ENCODE peak calls at places on chromosomes 1 and 21, in ten cellular contexts. E is HFF-Myc, G is fibroblast of lung, Y is spleen, T is HCT116, C is body of pancreas, Q is transverse colon, M is lower lobe of right lung, V is brain microvascular endothelial cell, W is fibroblast of pulmonary artery. X is an unnamed sample.

GRCh38 chr21:36156815-36157670 is at the start of gene DOP1B:
- DNase-seq in E (no peak), G (no peak), Y (no peak), T (no peak), C (no peak), Q (peak; percentile 67), M (no peak), V (no peak), W (no peak), X (no peak)

GRCh38 chr1:196466656-196467055 is 141.6 kb downstream of the KCNT2 start:
- DNase-seq in E (peak; percentile 6), G (peak; percentile 94), Y (no peak), T (peak; percentile 4), C (no peak), Q (no peak), M (no peak), V (peak; percentile 43), W (peak; percentile 36), X (peak; percentile 52)

GRCh38 chr1:158972841-158973240 is 36.9 kb upstream of the IFI16 start:
- DNase-seq in E (no peak), G (no peak), Y (no peak), T (no peak), C (no peak), Q (no peak), M (no peak), V (no peak), W (peak; percentile 14), X (peak; percentile 2)

GRCh38 chr21:27104749-27105439 is 138.0 kb upstream of the ADAMTS5 start:
- DNase-seq in E (no peak), G (no peak), Y (no peak), T (no peak), C (no peak), Q (no peak), M (no peak), V (peak; percentile 8), W (peak; percentile 18), X (peak; percentile 32)

GRCh38 chr1:35855016-35855700 is 27.9 kb upstream of the AGO1 start:
- DNase-seq in E (peak; percentile 16), G (no peak), Y (no peak), T (no peak), C (no peak), Q (no peak), M (no peak), V (no peak), W (no peak), X (no peak)

GRCh38 chr1:85358702-85359438 is 82.4 kb upstream of the BCL10 start:
- DNase-seq in E (no peak), G (no peak), Y (no peak), T (no peak), C (no peak), Q (no peak), M (no peak), V (no peak), W (no peak), X (no peak)

GRCh38 chr1:198467907-198468306 is 72.6 kb downstream of the ATP6V1G3 start:
- DNase-seq in E (no peak), G (peak; percentile 70), Y (no peak), T (no peak), C (no peak), Q (no peak), M (no peak), V (no peak), W (no peak), X (no peak)

GRCh38 chr1:92240034-92240433 is 22.3 kb downstream of the C1orf146 start:
- DNase-seq in E (no peak), G (no peak), Y (no peak), T (no peak), C (no peak), Q (no peak), M (no peak), V (no peak), W (no peak), X (no peak)

DNA sequence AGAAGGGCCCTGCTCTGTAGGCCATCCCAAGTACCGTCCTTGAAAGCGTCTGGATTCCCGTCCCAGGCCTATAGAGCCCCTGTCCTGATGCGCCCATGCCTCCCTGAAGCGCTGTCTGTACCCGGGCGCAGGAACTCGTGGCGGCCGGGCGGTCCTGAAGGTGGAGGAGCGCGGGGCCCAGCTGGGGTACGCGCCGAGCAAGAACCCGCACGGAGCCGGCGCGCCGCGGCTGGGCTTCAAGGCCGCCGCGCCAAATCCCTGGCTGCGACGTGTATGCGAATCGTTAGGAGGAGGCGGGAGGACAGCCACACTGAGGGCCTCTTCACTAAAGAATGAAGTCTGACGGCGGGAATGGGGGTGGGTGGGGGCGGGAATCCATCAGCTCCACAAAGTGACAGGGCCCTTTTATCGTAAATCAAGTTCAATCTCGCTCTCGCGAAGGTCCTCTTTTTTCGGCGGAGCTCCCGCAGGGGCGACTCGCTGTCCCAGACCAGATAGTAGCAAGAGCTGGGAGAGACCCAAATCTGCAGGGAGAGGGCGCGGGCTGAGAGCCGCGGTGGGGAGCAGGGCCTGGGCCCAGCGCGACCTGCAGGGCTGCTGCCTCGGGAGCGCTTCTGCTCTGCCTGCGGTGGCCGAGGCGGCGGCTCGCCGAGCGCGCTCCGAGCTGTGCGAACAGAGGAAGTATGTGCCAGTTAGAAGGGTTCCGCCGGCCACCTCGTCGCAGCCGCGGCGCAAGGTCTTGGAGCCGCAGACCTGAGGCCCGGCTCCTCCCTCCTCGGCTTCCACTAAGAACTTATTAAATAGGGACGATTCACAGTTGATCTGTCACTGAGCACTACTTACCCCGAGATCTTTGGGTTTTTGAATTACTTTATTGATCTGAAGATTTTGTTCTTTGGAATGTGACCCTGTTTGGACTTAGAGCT is 10.4 kb downstream of the BARHL2 start:
- DNase-seq in E (no peak), G (no peak), Y (peak; percentile 78), T (no peak), C (peak; percentile 41), Q (no peak), M (no peak), V (no peak), W (no peak), X (no peak)
- H3K4me3 ChIP-seq in E (no peak overlapping the region), G (no peak overlapping the region), Y (peak overlapping the region; percentile 37), T (no peak overlapping the region), C (peak overlapping the region; percentile 26), Q (peak overlapping the region; percentile 22), M (peak overlapping the region; percentile 41), V (no peak overlapping the region), W (no peak overlapping the region), X (no peak overlapping the region)

DNA sequence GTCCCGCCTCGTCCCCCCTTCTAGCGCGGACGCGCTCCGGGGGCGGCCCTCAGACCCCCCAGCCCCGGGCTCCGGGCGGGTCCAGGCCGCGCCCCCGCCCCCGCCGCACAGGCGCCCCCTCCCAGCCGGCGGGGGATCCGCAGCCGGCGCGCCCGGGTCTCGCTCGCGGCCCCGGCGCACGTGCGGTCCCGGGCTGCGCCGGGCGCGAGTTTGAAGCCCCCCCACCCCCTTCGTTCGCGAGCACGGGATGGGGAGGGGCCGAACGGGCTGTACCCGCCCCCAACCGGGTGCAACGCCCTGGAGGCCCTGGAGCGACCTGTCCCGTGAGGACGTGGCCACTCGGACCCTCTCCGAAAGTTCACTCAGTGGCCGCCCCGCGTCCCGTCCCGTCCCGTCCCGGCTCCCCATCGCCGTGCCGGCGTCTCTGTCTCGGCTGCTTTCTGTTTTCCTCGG is 796 bp downstream of the PTPRF start:
- DNase-seq in E (no peak), G (no peak), Y (no peak), T (no peak), C (peak; percentile 59), Q (peak; percentile 63), M (peak; percentile 69), V (no peak), W (no peak), X (no peak)
- TF ChIP-seq CTCF in E (no peak), G (no peak), Y (no peak), T (no peak), C (no peak), Q (no peak), M (no peak), V (no peak), W (no peak), X (no peak)

GRCh38 chr1:226653311-226653921 is 85.7 kb downstream of the ITPKB start:
- DNase-seq in E (no peak), G (no peak), Y (peak; percentile 89), T (no peak), C (no peak), Q (peak; percentile 60), M (peak; percentile 29), V (no peak), W (no peak), X (no peak)

GRCh38 chr1:226654046-226654445 is 85.0 kb downstream of the ITPKB start:
- DNase-seq in E (no peak), G (peak; percentile 89), Y (peak; percentile 74), T (no peak), C (no peak), Q (no peak), M (peak; percentile 35), V (peak; percentile 34), W (peak; percentile 62), X (peak; percentile 60)

GRCh38 chr1:226656201-226656600 is 82.9 kb downstream of the ITPKB start:
- DNase-seq in E (no peak), G (no peak), Y (peak; percentile 72), T (no peak), C (peak; percentile 73), Q (no peak), M (no peak), V (no peak), W (no peak), X (no peak)

GRCh38 chr1:226655251-226656163 is 83.6 kb downstream of the ITPKB start:
- DNase-seq in E (no peak), G (no peak), Y (peak; percentile 86), T (no peak), C (no peak), Q (no peak), M (no peak), V (no peak), W (no peak), X (no peak)

DNA sequence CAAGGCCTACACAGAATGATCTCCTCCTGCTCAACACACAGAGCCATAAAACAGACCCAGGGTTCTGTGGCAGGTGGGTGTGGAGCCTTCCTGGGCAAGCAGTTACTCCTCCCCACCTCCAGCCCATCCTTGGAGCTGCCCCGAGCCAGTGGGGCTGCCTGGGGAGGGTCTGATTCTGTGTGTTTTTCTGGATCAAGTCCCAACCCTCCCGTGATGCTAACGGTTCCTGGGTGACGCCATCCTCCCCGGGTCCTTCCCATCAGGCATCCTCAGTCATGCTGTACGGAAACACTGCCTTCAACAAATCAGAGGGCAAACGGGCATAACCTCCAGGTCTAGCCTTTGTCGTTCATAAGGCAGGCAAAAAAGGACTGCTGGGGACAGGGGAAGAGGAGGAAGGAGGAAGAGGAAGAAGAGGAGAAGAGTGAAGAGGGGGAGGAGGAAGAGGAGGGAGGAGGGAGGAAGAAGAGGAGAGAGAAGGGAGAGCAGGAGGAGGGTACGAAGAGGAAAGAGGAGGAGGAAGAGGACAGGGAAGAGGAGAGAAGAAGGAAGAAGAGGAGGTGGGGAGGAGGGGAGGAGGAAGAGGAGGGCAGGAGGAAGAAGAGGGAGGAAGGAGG is 84.5 kb downstream of the ITPKB start:
- DNase-seq in E (no peak), G (no peak), Y (peak; percentile 75), T (no peak), C (no peak), Q (no peak), M (peak; percentile 40), V (no peak), W (no peak), X (no peak)
- H3K4me3 ChIP-seq in E (no peak overlapping the region), G (no peak overlapping the region), Y (no peak overlapping the region), T (no peak overlapping the region), C (no peak overlapping the region), Q (no peak overlapping the region), M (no peak overlapping the region), V (no peak overlapping the region), W (no peak overlapping the region), X (no peak overlapping the region)

DNA sequence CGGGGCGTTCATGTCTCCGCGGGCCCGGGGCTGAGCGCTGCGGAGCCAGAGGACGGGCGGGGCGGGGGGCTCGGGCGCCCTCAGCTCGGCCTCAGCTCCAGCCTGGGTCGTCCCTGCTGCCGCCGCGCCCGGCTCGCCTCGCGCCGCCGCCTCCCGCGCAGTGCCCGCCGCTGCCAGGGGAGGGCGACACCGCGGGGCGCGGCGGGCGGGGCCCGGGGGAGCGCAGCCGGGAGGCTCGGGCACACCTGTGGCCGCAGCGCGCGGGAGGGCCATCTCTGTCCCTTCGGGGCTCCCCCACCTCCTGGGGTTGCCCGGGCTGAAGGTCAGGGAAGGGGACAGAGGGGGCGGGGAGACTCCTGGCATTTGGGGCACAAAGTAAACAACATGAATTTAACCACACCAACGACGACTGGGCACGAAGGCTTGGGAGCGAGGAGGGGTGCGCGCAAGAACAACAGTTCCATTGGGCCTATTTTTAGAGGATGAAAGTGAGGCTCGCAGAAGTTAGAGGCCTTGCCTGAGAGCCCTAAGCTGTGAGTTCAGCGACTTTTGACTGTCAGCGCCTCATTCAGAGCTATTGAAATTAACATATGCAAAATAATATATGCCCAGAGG is at the start of gene FAM131C:
- DNase-seq in E (no peak), G (no peak), Y (peak; percentile 83), T (no peak), C (peak; percentile 45), Q (peak; percentile 60), M (no peak), V (no peak), W (no peak), X (no peak)
- TF ChIP-seq CTCF in E (peak; percentile 15), G (peak; percentile 6), Y (peak; percentile 31), T (peak; percentile 12), C (peak; percentile 68), Q (peak; percentile 25), M (peak; percentile 30), V (no peak), W (no peak), X (peak; percentile 25)